ENCODE peak calls at places on chromosomes 1 and 21, in four cellular contexts. One of them, this sample, is unnamed.
A peak's percentile ranks its signal among the peaks of the same experiment; 100 is the strongest.

GRCh38 chr1:5664906-5665875 is 327.0 kb downstream of the NPHP4 start:
- DNase-seq in uterus: no peak
- DNase-seq in BJ: no peak
- DNase-seq in stimulated activated CD4-positive, alpha-beta T cell treated with anti-CD3 and anti-CD28 coated beads, TNF-alpha, amount 100 ng/mL, for 1 hour: no peak
- DNase-seq in this sample: peak; percentile 17

GRCh38 chr1:16258591-16259135 is 21.7 kb upstream of the CPLANE2 start:
- DNase-seq in uterus: no peak
- DNase-seq in BJ: no peak
- DNase-seq in stimulated activated CD4-positive, alpha-beta T cell treated with anti-CD3 and anti-CD28 coated beads, TNF-alpha, amount 100 ng/mL, for 1 hour: no peak
- DNase-seq in this sample: no peak

GRCh38 chr1:159177273-159177907 is 6.0 kb downstream of the CADM3 start:
- DNase-seq in uterus: no peak
- DNase-seq in BJ: no peak
- DNase-seq in stimulated activated CD4-positive, alpha-beta T cell treated with anti-CD3 and anti-CD28 coated beads, TNF-alpha, amount 100 ng/mL, for 1 hour: no peak
- DNase-seq in this sample: no peak

GRCh38 chr1:114803001-114803400 is 22.5 kb upstream of the SIKE1 start:
- DNase-seq in uterus: no peak
- DNase-seq in BJ: no peak
- DNase-seq in stimulated activated CD4-positive, alpha-beta T cell treated with anti-CD3 and anti-CD28 coated beads, TNF-alpha, amount 100 ng/mL, for 1 hour: no peak
- DNase-seq in this sample: no peak

GRCh38 chr1:203045821-203046594 is 19.7 kb downstream of the PPFIA4 start:
- DNase-seq in uterus: peak; percentile 45
- DNase-seq in BJ: no peak
- DNase-seq in stimulated activated CD4-positive, alpha-beta T cell treated with anti-CD3 and anti-CD28 coated beads, TNF-alpha, amount 100 ng/mL, for 1 hour: no peak
- DNase-seq in this sample: no peak

GRCh38 chr21:33390479-33390878 is 12.7 kb upstream of the IFNGR2 start:
- DNase-seq in uterus: no peak
- DNase-seq in BJ: no peak
- DNase-seq in stimulated activated CD4-positive, alpha-beta T cell treated with anti-CD3 and anti-CD28 coated beads, TNF-alpha, amount 100 ng/mL, for 1 hour: no peak
- DNase-seq in this sample: no peak

GRCh38 chr1:21872445-21873079 is 60.5 kb downstream of the LDLRAD2 start:
- DNase-seq in uterus: no peak
- DNase-seq in BJ: no peak
- DNase-seq in stimulated activated CD4-positive, alpha-beta T cell treated with anti-CD3 and anti-CD28 coated beads, TNF-alpha, amount 100 ng/mL, for 1 hour: no peak
- DNase-seq in this sample: no peak

GRCh38 chr1:24702511-24703293 is 42.5 kb upstream of the CLIC4 start:
- DNase-seq in uterus: no peak
- DNase-seq in BJ: no peak
- DNase-seq in stimulated activated CD4-positive, alpha-beta T cell treated with anti-CD3 and anti-CD28 coated beads, TNF-alpha, amount 100 ng/mL, for 1 hour: no peak
- DNase-seq in this sample: no peak

GRCh38 chr1:17624540-17625256 is 85.2 kb downstream of the ARHGEF10L start:
- DNase-seq in uterus: no peak
- DNase-seq in BJ: no peak
- DNase-seq in stimulated activated CD4-positive, alpha-beta T cell treated with anti-CD3 and anti-CD28 coated beads, TNF-alpha, amount 100 ng/mL, for 1 hour: no peak
- DNase-seq in this sample: no peak

GRCh38 chr1:106268070-106268469 is 788.4 kb upstream of the PRMT6 start:
- DNase-seq in uterus: no peak
- DNase-seq in BJ: no peak
- DNase-seq in stimulated activated CD4-positive, alpha-beta T cell treated with anti-CD3 and anti-CD28 coated beads, TNF-alpha, amount 100 ng/mL, for 1 hour: no peak
- DNase-seq in this sample: no peak

GRCh38 chr1:64676386-64676785 is 68.5 kb upstream of the RAVER2 start:
- DNase-seq in uterus: no peak
- DNase-seq in BJ: no peak
- DNase-seq in stimulated activated CD4-positive, alpha-beta T cell treated with anti-CD3 and anti-CD28 coated beads, TNF-alpha, amount 100 ng/mL, for 1 hour: no peak
- DNase-seq in this sample: no peak

GRCh38 chr1:3003039-3003940 is 18.0 kb upstream of the ACTRT2 start:
- DNase-seq in uterus: no peak
- DNase-seq in BJ: no peak
- DNase-seq in stimulated activated CD4-positive, alpha-beta T cell treated with anti-CD3 and anti-CD28 coated beads, TNF-alpha, amount 100 ng/mL, for 1 hour: no peak
- DNase-seq in this sample: peak; percentile 49

GRCh38 chr1:77394166-77394565 is 112.3 kb downstream of the AK5 start:
- DNase-seq in uterus: no peak
- DNase-seq in BJ: no peak
- DNase-seq in stimulated activated CD4-positive, alpha-beta T cell treated with anti-CD3 and anti-CD28 coated beads, TNF-alpha, amount 100 ng/mL, for 1 hour: no peak
- DNase-seq in this sample: no peak

GRCh38 chr1:218827486-218827885 is 346.2 kb upstream of the LYPLAL1 start:
- DNase-seq in uterus: no peak
- DNase-seq in BJ: no peak
- DNase-seq in stimulated activated CD4-positive, alpha-beta T cell treated with anti-CD3 and anti-CD28 coated beads, TNF-alpha, amount 100 ng/mL, for 1 hour: no peak
- DNase-seq in this sample: no peak

GRCh38 chr1:206742702-206743383 is 27.7 kb upstream of the IL19 start:
- DNase-seq in uterus: no peak
- DNase-seq in BJ: no peak
- DNase-seq in stimulated activated CD4-positive, alpha-beta T cell treated with anti-CD3 and anti-CD28 coated beads, TNF-alpha, amount 100 ng/mL, for 1 hour: no peak
- DNase-seq in this sample: no peak

GRCh38 chr21:34983680-34984086 is 65.4 kb downstream of the RUNX1 start:
- DNase-seq in uterus: no peak
- DNase-seq in BJ: no peak
- DNase-seq in stimulated activated CD4-positive, alpha-beta T cell treated with anti-CD3 and anti-CD28 coated beads, TNF-alpha, amount 100 ng/mL, for 1 hour: peak; percentile 39
- DNase-seq in this sample: no peak

GRCh38 chr1:232149302-232150201 is 480.4 kb downstream of the SIPA1L2 start:
- DNase-seq in uterus: no peak
- DNase-seq in BJ: peak; percentile 51
- DNase-seq in stimulated activated CD4-positive, alpha-beta T cell treated with anti-CD3 and anti-CD28 coated beads, TNF-alpha, amount 100 ng/mL, for 1 hour: no peak
- DNase-seq in this sample: no peak

GRCh38 chr1:55428944-55429931 is 214.1 kb upstream of the USP24 start:
- DNase-seq in uterus: peak; percentile 21
- DNase-seq in BJ: peak; percentile 97
- DNase-seq in stimulated activated CD4-positive, alpha-beta T cell treated with anti-CD3 and anti-CD28 coated beads, TNF-alpha, amount 100 ng/mL, for 1 hour: no peak
- DNase-seq in this sample: peak; percentile 70

GRCh38 chr1:186330758-186331157 is 44.3 kb downstream of the TPR start:
- DNase-seq in uterus: no peak
- DNase-seq in BJ: no peak
- DNase-seq in stimulated activated CD4-positive, alpha-beta T cell treated with anti-CD3 and anti-CD28 coated beads, TNF-alpha, amount 100 ng/mL, for 1 hour: no peak
- DNase-seq in this sample: no peak

GRCh38 chr1:231550448-231550781 is 21.9 kb downstream of the TSNAX start:
- DNase-seq in uterus: no peak
- DNase-seq in BJ: no peak
- DNase-seq in stimulated activated CD4-positive, alpha-beta T cell treated with anti-CD3 and anti-CD28 coated beads, TNF-alpha, amount 100 ng/mL, for 1 hour: no peak
- DNase-seq in this sample: no peak

GRCh38 chr1:31744165-31744888 is 19.8 kb downstream of the ADGRB2 start:
- DNase-seq in uterus: no peak
- DNase-seq in BJ: no peak
- DNase-seq in stimulated activated CD4-positive, alpha-beta T cell treated with anti-CD3 and anti-CD28 coated beads, TNF-alpha, amount 100 ng/mL, for 1 hour: no peak
- DNase-seq in this sample: no peak

GRCh38 chr1:153357076-153357852 is 390 bp upstream of the S100A9 start:
- DNase-seq in uterus: peak; percentile 27
- DNase-seq in BJ: no peak
- DNase-seq in stimulated activated CD4-positive, alpha-beta T cell treated with anti-CD3 and anti-CD28 coated beads, TNF-alpha, amount 100 ng/mL, for 1 hour: no peak
- DNase-seq in this sample: no peak

GRCh38 chr21:42456457-42456856 is 39.6 kb downstream of the RSPH1 start:
- DNase-seq in uterus: no peak
- DNase-seq in BJ: no peak
- DNase-seq in stimulated activated CD4-positive, alpha-beta T cell treated with anti-CD3 and anti-CD28 coated beads, TNF-alpha, amount 100 ng/mL, for 1 hour: no peak
- DNase-seq in this sample: no peak

GRCh38 chr1:82446251-82446650 is 645.5 kb downstream of the ADGRL2 start:
- DNase-seq in uterus: no peak
- DNase-seq in BJ: no peak
- DNase-seq in stimulated activated CD4-positive, alpha-beta T cell treated with anti-CD3 and anti-CD28 coated beads, TNF-alpha, amount 100 ng/mL, for 1 hour: no peak
- DNase-seq in this sample: no peak

GRCh38 chr1:16354619-16355018 is 2.3 kb upstream of the FBXO42 start:
- DNase-seq in uterus: no peak
- DNase-seq in BJ: no peak
- DNase-seq in stimulated activated CD4-positive, alpha-beta T cell treated with anti-CD3 and anti-CD28 coated beads, TNF-alpha, amount 100 ng/mL, for 1 hour: no peak
- DNase-seq in this sample: no peak

GRCh38 chr1:209619696-209620483 is 32.3 kb downstream of the LAMB3 start:
- DNase-seq in uterus: no peak
- DNase-seq in BJ: no peak
- DNase-seq in stimulated activated CD4-positive, alpha-beta T cell treated with anti-CD3 and anti-CD28 coated beads, TNF-alpha, amount 100 ng/mL, for 1 hour: no peak
- DNase-seq in this sample: no peak

GRCh38 chr1:61812916-61813315 is 70.6 kb downstream of the PATJ start:
- DNase-seq in uterus: no peak
- DNase-seq in BJ: no peak
- DNase-seq in stimulated activated CD4-positive, alpha-beta T cell treated with anti-CD3 and anti-CD28 coated beads, TNF-alpha, amount 100 ng/mL, for 1 hour: no peak
- DNase-seq in this sample: no peak

GRCh38 chr1:203465943-203466342 is 9.7 kb upstream of the PRELP start:
- DNase-seq in uterus: peak; percentile 72
- DNase-seq in BJ: no peak
- DNase-seq in stimulated activated CD4-positive, alpha-beta T cell treated with anti-CD3 and anti-CD28 coated beads, TNF-alpha, amount 100 ng/mL, for 1 hour: no peak
- DNase-seq in this sample: peak; percentile 88

GRCh38 chr1:22328331-22329170 is 123.1 kb upstream of the ZBTB40 start:
- DNase-seq in uterus: no peak
- DNase-seq in BJ: no peak
- DNase-seq in stimulated activated CD4-positive, alpha-beta T cell treated with anti-CD3 and anti-CD28 coated beads, TNF-alpha, amount 100 ng/mL, for 1 hour: no peak
- DNase-seq in this sample: peak; percentile 23

GRCh38 chr1:115170972-115171392 is 81.7 kb upstream of the TSPAN2 start:
- DNase-seq in uterus: no peak
- DNase-seq in BJ: no peak
- DNase-seq in stimulated activated CD4-positive, alpha-beta T cell treated with anti-CD3 and anti-CD28 coated beads, TNF-alpha, amount 100 ng/mL, for 1 hour: no peak
- DNase-seq in this sample: no peak

GRCh38 chr1:6322161-6322560 is 61.3 kb upstream of the GPR153 start:
- DNase-seq in uterus: no peak
- DNase-seq in BJ: no peak
- DNase-seq in stimulated activated CD4-positive, alpha-beta T cell treated with anti-CD3 and anti-CD28 coated beads, TNF-alpha, amount 100 ng/mL, for 1 hour: no peak
- DNase-seq in this sample: no peak

GRCh38 chr1:208036177-208036808 is 125.4 kb upstream of the CD34 start:
- DNase-seq in uterus: no peak
- DNase-seq in BJ: no peak
- DNase-seq in stimulated activated CD4-positive, alpha-beta T cell treated with anti-CD3 and anti-CD28 coated beads, TNF-alpha, amount 100 ng/mL, for 1 hour: no peak
- DNase-seq in this sample: no peak

GRCh38 chr1:163300569-163300968 is 21.2 kb upstream of the NUF2 start:
- DNase-seq in uterus: no peak
- DNase-seq in BJ: no peak
- DNase-seq in stimulated activated CD4-positive, alpha-beta T cell treated with anti-CD3 and anti-CD28 coated beads, TNF-alpha, amount 100 ng/mL, for 1 hour: no peak
- DNase-seq in this sample: no peak

GRCh38 chr1:169113613-169114119 is 7.2 kb downstream of the ATP1B1 start:
- DNase-seq in uterus: no peak
- DNase-seq in BJ: peak; percentile 76
- DNase-seq in stimulated activated CD4-positive, alpha-beta T cell treated with anti-CD3 and anti-CD28 coated beads, TNF-alpha, amount 100 ng/mL, for 1 hour: no peak
- DNase-seq in this sample: no peak

GRCh38 chr21:22250355-22250754 is 1252.1 kb downstream of the NCAM2 start:
- DNase-seq in uterus: no peak
- DNase-seq in BJ: no peak
- DNase-seq in stimulated activated CD4-positive, alpha-beta T cell treated with anti-CD3 and anti-CD28 coated beads, TNF-alpha, amount 100 ng/mL, for 1 hour: no peak
- DNase-seq in this sample: no peak

GRCh38 chr1:247293047-247293446 is 37.2 kb downstream of the VN1R5 start:
- DNase-seq in uterus: no peak
- DNase-seq in BJ: no peak
- DNase-seq in stimulated activated CD4-positive, alpha-beta T cell treated with anti-CD3 and anti-CD28 coated beads, TNF-alpha, amount 100 ng/mL, for 1 hour: no peak
- DNase-seq in this sample: no peak

This sample was measured in sciatic nerve.